ENCODE peak calls at places on chromosomes 7 and 10, in nine cellular contexts. V is Peyer's patch, P is kidney epithelial cell, B is left ventricle myocardium inferior, D is Caco-2, X is osteoblast, C is neural progenitor cell, W is left lung, G is H9. F is an unnamed sample.

GRCh38 chr10:111338035-111338434 is 261.2 kb downstream of the ADRA2A start:
- DNase-seq in V (no peak), P (no peak), B (no peak), D (no peak), X (no peak), C (no peak), W (no peak), G (no peak), F (no peak)

GRCh38 chr7:74233655-74234280 is 20.4 kb downstream of the RFC2 start:
- DNase-seq in V (no peak), P (no peak), B (no peak), D (no peak), X (peak), C (no peak), W (no peak), G (no peak), F (no peak)

GRCh38 chr10:45580371-45580770 is 92.2 kb downstream of the ZFAND4 start:
- DNase-seq in V (no peak), P (no peak), B (no peak), D (no peak), X (no peak), C (no peak), W (no peak), G (no peak), F (peak)

GRCh38 chr10:132804785-132805426 is 19.0 kb upstream of the NKX6-2 start:
- DNase-seq in V (no peak), P (no peak), B (no peak), D (no peak), X (no peak), C (no peak), W (no peak), G (no peak), F (no peak)

GRCh38 chr7:151087247-151088018 is 1.2 kb downstream of the AGAP3 start:
- DNase-seq in V (peak), P (no peak), B (peak), D (peak), X (peak), C (peak), W (peak), G (no peak), F (peak)

GRCh38 chr7:70387197-70387596 is 744.7 kb upstream of the GALNT17 start:
- DNase-seq in V (no peak), P (no peak), B (no peak), D (no peak), X (no peak), C (no peak), W (no peak), G (no peak), F (no peak)

GRCh38 chr7:41955475-41956243 is 252.8 kb upstream of the INHBA start:
- DNase-seq in V (peak), P (peak), B (peak), D (no peak), X (peak), C (peak), W (peak), G (peak), F (no peak)

GRCh38 chr10:66860376-66860945 is 65.4 kb upstream of the LRRTM3 start:
- DNase-seq in V (no peak), P (no peak), B (no peak), D (no peak), X (no peak), C (no peak), W (no peak), G (no peak), F (no peak)

GRCh38 chr10:112775892-112776679 is 174.0 kb upstream of the TCF7L2 start:
- DNase-seq in V (peak), P (no peak), B (no peak), D (no peak), X (no peak), C (no peak), W (no peak), G (no peak), F (no peak)

GRCh38 chr7:85160223-85160622 is 26.6 kb downstream of the SEMA3D start:
- DNase-seq in V (no peak), P (no peak), B (no peak), D (no peak), X (peak), C (no peak), W (no peak), G (no peak), F (no peak)

GRCh38 chr10:130232361-130233360 is 96.5 kb downstream of the GLRX3 start:
- DNase-seq in V (peak), P (no peak), B (no peak), D (no peak), X (no peak), C (no peak), W (no peak), G (peak), F (no peak)

GRCh38 chr7:137978464-137979237 is 23.2 kb downstream of the CREB3L2 start:
- DNase-seq in V (peak), P (peak), B (peak), D (no peak), X (peak), C (no peak), W (no peak), G (no peak), F (no peak)

GRCh38 chr10:69474688-69475432 is 23.6 kb downstream of the TSPAN15 start:
- DNase-seq in V (no peak), P (no peak), B (no peak), D (no peak), X (peak), C (no peak), W (no peak), G (no peak), F (no peak)

GRCh38 chr10:86668297-86669165 is at the start of gene LDB3:
- DNase-seq in V (no peak), P (no peak), B (peak), D (no peak), X (peak), C (peak), W (no peak), G (no peak), F (peak)

GRCh38 chr10:89327803-89328441 is at the start of gene IFIT3:
- DNase-seq in V (peak), P (no peak), B (peak), D (no peak), X (peak), C (no peak), W (peak), G (no peak), F (peak)

GRCh38 chr7:121076350-121077164 is 88.0 kb downstream of the CPED1 start:
- DNase-seq in V (no peak), P (peak), B (no peak), D (no peak), X (no peak), C (no peak), W (no peak), G (no peak), F (no peak)

GRCh38 chr7:26657139-26657753 is 207.1 kb downstream of the SKAP2 start:
- DNase-seq in V (no peak), P (no peak), B (no peak), D (no peak), X (no peak), C (peak), W (no peak), G (no peak), F (no peak)

GRCh38 chr10:6124666-6125065 is 35.8 kb downstream of the RBM17 start:
- DNase-seq in V (no peak), P (no peak), B (peak), D (no peak), X (peak), C (no peak), W (no peak), G (no peak), F (no peak)

GRCh38 chr7:55438765-55439525 is 73.8 kb downstream of the LANCL2 start:
- DNase-seq in V (no peak), P (no peak), B (peak), D (no peak), X (no peak), C (peak), W (no peak), G (no peak), F (peak)

GRCh38 chr7:41232086-41232485 is 470.8 kb downstream of the INHBA start:
- DNase-seq in V (no peak), P (no peak), B (no peak), D (no peak), X (no peak), C (no peak), W (no peak), G (no peak), F (no peak)

GRCh38 chr7:69599211-69599878 is 1.1 kb downstream of the AUTS2 start:
- DNase-seq in V (no peak), P (no peak), B (no peak), D (peak), X (peak), C (peak), W (no peak), G (peak), F (peak)

GRCh38 chr7:79452032-79452494 is 1.4 kb downstream of the MAGI2 start:
- DNase-seq in V (peak), P (no peak), B (peak), D (no peak), X (peak), C (peak), W (peak), G (peak), F (peak)

GRCh38 chr10:89531359-89531758 is 4.0 kb downstream of the SLC16A12 start:
- DNase-seq in V (no peak), P (no peak), B (no peak), D (no peak), X (no peak), C (no peak), W (no peak), G (no peak), F (no peak)

GRCh38 chr10:95660283-95660682 is 3.8 kb upstream of the ALDH18A1 start:
- DNase-seq in V (no peak), P (peak), B (no peak), D (no peak), X (peak), C (no peak), W (no peak), G (no peak), F (no peak)

GRCh38 chr7:157851501-157852067 is 514.8 kb downstream of the DNAJB6 start:
- DNase-seq in V (peak), P (no peak), B (peak), D (no peak), X (no peak), C (peak), W (peak), G (peak), F (no peak)

GRCh38 chr10:126058104-126058503 is 161.7 kb downstream of the FANK1 start:
- DNase-seq in V (no peak), P (no peak), B (no peak), D (no peak), X (peak), C (no peak), W (no peak), G (no peak), F (no peak)

GRCh38 chr7:50821457-50821977 is 38.8 kb upstream of the GRB10 start:
- DNase-seq in V (no peak), P (no peak), B (no peak), D (no peak), X (no peak), C (peak), W (no peak), G (no peak), F (no peak)

GRCh38 chr7:71424166-71424803 is 292.3 kb downstream of the GALNT17 start:
- DNase-seq in V (no peak), P (no peak), B (no peak), D (no peak), X (no peak), C (no peak), W (no peak), G (no peak), F (no peak)

GRCh38 chr10:50991496-50992355 is 82.6 kb upstream of the PRKG1 start:
- DNase-seq in V (peak), P (no peak), B (peak), D (peak), X (peak), C (peak), W (peak), G (peak), F (no peak)

GRCh38 chr7:27651702-27652101 is 11.0 kb downstream of the HIBADH start:
- DNase-seq in V (no peak), P (no peak), B (no peak), D (no peak), X (peak), C (no peak), W (no peak), G (no peak), F (no peak)

GRCh38 chr10:102917962-102918816 is at the start of gene CNNM2:
- DNase-seq in V (peak), P (peak), B (peak), D (peak), X (peak), C (peak), W (peak), G (peak), F (peak)
- TF ChIP-seq CTCF in V (no peak), P (peak), B (no peak), D (no peak), X (no peak), C (no peak), W (no peak), G (no peak), F (no peak)

DNA sequence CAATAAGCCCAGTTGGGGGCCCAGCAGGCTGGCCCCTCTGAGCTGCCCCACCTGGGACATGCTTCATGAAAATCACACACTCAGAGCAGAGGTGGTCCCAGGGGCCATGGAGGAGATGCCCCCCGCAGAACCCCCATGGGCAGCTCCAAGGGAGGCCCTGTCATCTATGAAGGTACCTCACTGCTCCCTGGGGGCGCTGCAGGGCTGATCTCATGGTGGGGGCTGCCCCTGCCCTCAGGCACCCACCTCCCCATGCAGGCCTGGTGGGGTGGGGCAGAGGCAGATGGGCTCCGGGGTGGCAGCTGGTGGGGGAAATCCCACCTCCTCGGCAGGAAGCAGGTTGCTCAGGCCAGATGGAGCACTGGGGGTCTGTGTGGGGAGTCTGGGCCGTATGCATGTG is 60.5 kb downstream of the YKT6 start:
- DNase-seq in V (no peak), P (no peak), B (no peak), D (no peak), X (no peak), C (no peak), W (no peak), G (no peak), F (peak)
- TF ChIP-seq CTCF in V (no peak), P (no peak), B (no peak), D (no peak), X (no peak), C (no peak), W (no peak), G (no peak), F (peak)

GRCh38 chr7:134727711-134728110 is 51.7 kb upstream of the CALD1 start:
- DNase-seq in V (no peak), P (no peak), B (no peak), D (no peak), X (no peak), C (no peak), W (no peak), G (no peak), F (no peak)

GRCh38 chr7:134729895-134730294 is 49.5 kb upstream of the CALD1 start:
- DNase-seq in V (no peak), P (no peak), B (no peak), D (no peak), X (peak), C (no peak), W (no peak), G (no peak), F (no peak)

GRCh38 chr7:134730359-134730758 is 49.1 kb upstream of the CALD1 start:
- DNase-seq in V (no peak), P (no peak), B (no peak), D (no peak), X (no peak), C (no peak), W (no peak), G (no peak), F (no peak)

GRCh38 chr7:134732739-134733138 is 46.7 kb upstream of the CALD1 start:
- DNase-seq in V (no peak), P (no peak), B (no peak), D (no peak), X (no peak), C (no peak), W (no peak), G (no peak), F (no peak)

DNA sequence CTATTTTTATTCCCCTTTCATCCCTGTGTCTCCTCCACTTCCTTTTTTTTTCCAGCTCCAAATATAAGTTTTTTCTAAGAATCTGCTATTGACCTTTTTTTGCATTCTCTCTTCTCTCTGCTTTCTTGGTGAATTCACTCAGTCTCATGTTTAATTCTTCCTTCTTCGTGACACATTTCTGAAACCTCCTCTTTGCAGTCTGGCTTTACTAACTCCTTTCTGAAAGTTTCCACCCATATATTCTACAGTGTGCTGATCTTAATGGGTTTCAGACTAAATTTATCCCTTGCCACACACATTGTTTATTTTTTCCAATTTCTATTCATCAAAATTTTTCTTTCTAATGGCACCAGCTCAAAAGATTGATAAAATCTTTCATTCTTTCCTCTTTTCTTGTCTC is 47.8 kb upstream of the CALD1 start:
- DNase-seq in V (no peak), P (no peak), B (no peak), D (no peak), X (no peak), C (no peak), W (no peak), G (no peak), F (no peak)
- TF ChIP-seq CTCF in V (no peak), P (no peak), B (no peak), D (no peak), X (no peak), C (no peak), W (no peak), G (no peak), F (no peak)

DNA sequence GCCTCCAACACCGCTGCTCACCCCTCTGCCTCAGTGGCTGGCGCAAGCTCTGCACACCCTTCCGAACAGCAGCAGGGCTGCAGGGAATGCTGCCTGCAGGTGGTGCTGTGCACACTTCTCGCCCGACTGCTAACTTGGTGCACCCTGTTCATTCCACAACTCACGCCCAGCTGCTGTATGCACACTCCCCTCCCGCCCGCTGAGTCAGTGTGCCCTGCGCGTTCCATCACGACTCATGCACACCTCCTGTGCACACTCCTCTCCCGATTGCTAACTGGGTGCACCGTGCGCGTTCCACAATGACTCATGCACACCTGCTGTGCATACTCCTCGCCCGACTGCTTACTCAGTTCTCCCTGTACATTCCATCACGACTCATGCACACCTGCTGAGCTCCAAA is 21.5 kb downstream of the ADARB2 start:
- DNase-seq in V (no peak), P (peak), B (no peak), D (peak), X (no peak), C (peak), W (no peak), G (peak), F (peak)
- TF ChIP-seq CTCF in V (no peak), P (peak), B (peak), D (peak), X (no peak), C (peak), W (no peak), G (peak), F (peak)